ENCODE peak calls at places on chromosomes 11 and 22, in ten cellular contexts. T is NCI-H1092 treated with DMSO at 0.1 percent for 48 hours; R is activated CD4-positive, alpha-beta T cell treated with anti-CD3 and anti-CD28 coated beads, Interleukin-2, amount 50 U/mL, for 24 hours; W is NCI-H774; S is GM03348; K is GM20000; G is A172; O is HAP-1; I is activated CD4-positive, CD25-positive, alpha-beta regulatory T cell treated with anti-CD3 and anti-CD28 coated beads, Interleukin-2, amount 50 U/mL, for 72 hours; Y is brain microvascular endothelial cell. X is an unnamed sample.

GRCh38 chr22:36329217-36330078 is 58.3 kb downstream of the MYH9 start:
- DNase-seq in T (no peak), R (peak), W (no peak), S (peak), K (no peak), G (peak), O (peak), I (peak), Y (peak), X (peak)

GRCh38 chr11:119375629-119376196 is 5.8 kb downstream of the USP2 start:
- DNase-seq in T (no peak), R (no peak), W (no peak), S (peak), K (no peak), G (no peak), O (no peak), I (no peak), Y (peak), X (no peak)

GRCh38 chr11:70481625-70482528 is 83.5 kb downstream of the CTTN start:
- DNase-seq in T (no peak), R (no peak), W (no peak), S (peak), K (no peak), G (peak), O (no peak), I (no peak), Y (peak), X (no peak)

GRCh38 chr11:78432058-78432515 is 14.5 kb upstream of the GAB2 start:
- DNase-seq in T (no peak), R (no peak), W (no peak), S (no peak), K (no peak), G (no peak), O (peak), I (no peak), Y (no peak), X (no peak)

GRCh38 chr22:50612715-50613221 is 12.2 kb downstream of the MAPK8IP2 start:
- DNase-seq in T (no peak), R (no peak), W (no peak), S (peak), K (peak), G (no peak), O (peak), I (peak), Y (no peak), X (no peak)

GRCh38 chr22:35838849-35839646 is 121.4 kb downstream of the APOL5 start:
- DNase-seq in T (peak), R (no peak), W (no peak), S (peak), K (no peak), G (peak), O (peak), I (no peak), Y (peak), X (no peak)

GRCh38 chr11:11532574-11532973 is 89.2 kb downstream of the GALNT18 start:
- DNase-seq in T (peak), R (no peak), W (no peak), S (no peak), K (no peak), G (no peak), O (no peak), I (no peak), Y (peak), X (no peak)

GRCh38 chr11:17753641-17754040 is 19.1 kb downstream of the KCNC1 start:
- DNase-seq in T (no peak), R (no peak), W (no peak), S (no peak), K (no peak), G (no peak), O (no peak), I (no peak), Y (no peak), X (no peak)

GRCh38 chr11:16986434-16987204 is 27.6 kb downstream of the PLEKHA7 start:
- DNase-seq in T (no peak), R (peak), W (no peak), S (no peak), K (peak), G (peak), O (no peak), I (no peak), Y (no peak), X (no peak)

X was measured in effector CD4-positive, alpha-beta T cell.